ENCODE peak calls at places on chromosomes 7 and 10, in seven cellular contexts. H is caudate nucleus; O is stimulated activated CD4-positive, alpha-beta T cell treated with anti-CD3 and anti-CD28 coated beads, Interleukin-1b, Interleukin-23, amount 100 ng/mL, for 4 hours; Z is NCI-H1694; R is activated gamma-delta T cell treated with anti-CD3 and anti-CD28 coated beads, Interleukin-2, amount 50 U/mL, for 16 hours; X is stimulated activated CD8-positive, alpha-beta memory T cell treated with anti-CD3 and anti-CD28 coated beads, Interleukin-7, amount 100 ng/mL, for 1 hour; A is NCI-H1417 treated with DMSO at 0.1 percent for 48 hours. C is an unnamed sample.
A peak's percentile ranks its signal among the peaks of the same experiment; 100 is the strongest.

GRCh38 chr7:17129218-17129617 is 169.2 kb upstream of the AHR start:
- DNase-seq in H (no peak), X (no peak), R (no peak), O (no peak), A (no peak), Z (no peak), C (no peak)

GRCh38 chr10:4663162-4663992 is 162.6 kb upstream of the AKR1E2 start:
- DNase-seq in Z (no peak), X (no peak), R (no peak), O (no peak), H (no peak), A (no peak), C (no peak)

GRCh38 chr7:99393363-99394187 is 14.8 kb downstream of the PDAP1 start:
- DNase-seq in H (no peak), R (no peak), A (no peak), O (no peak), X (no peak), Z (no peak), C (peak; percentile 96)

GRCh38 chr10:11167233-11167979 is 149.7 kb downstream of the CELF2 start:
- DNase-seq in Z (no peak), R (no peak), O (no peak), A (no peak), H (no peak), X (no peak), C (no peak)

GRCh38 chr10:103493911-103494877 is 689 bp downstream of the NEURL1 start:
- DNase-seq in A (no peak), Z (no peak), X (no peak), H (no peak), O (peak; percentile 11), R (peak; percentile 9), C (no peak)

GRCh38 chr10:3978762-3979161 is 193.8 kb upstream of the KLF6 start:
- DNase-seq in Z (no peak), H (no peak), O (no peak), R (no peak), X (no peak), A (no peak), C (no peak)

GRCh38 chr10:17151716-17152115 is 22.1 kb upstream of the CUBN start:
- DNase-seq in Z (no peak), O (no peak), R (no peak), H (no peak), X (no peak), A (no peak), C (no peak)

GRCh38 chr7:14197280-14197679 is 207.8 kb upstream of the ETV1 start:
- DNase-seq in X (no peak), Z (peak; percentile 50), R (no peak), O (no peak), A (no peak), H (no peak), C (no peak)

GRCh38 chr7:18590744-18591340 is 95.3 kb downstream of the HDAC9 start:
- DNase-seq in X (no peak), O (no peak), R (no peak), H (no peak), Z (no peak), A (no peak), C (no peak)

GRCh38 chr10:117186832-117187615 is 10.3 kb upstream of the KCNK18 start:
- DNase-seq in X (no peak), Z (no peak), H (no peak), A (no peak), R (no peak), O (no peak), C (no peak)

GRCh38 chr10:118501637-118502440 is 93.6 kb downstream of the PRLHR start:
- DNase-seq in R (no peak), Z (no peak), H (no peak), A (no peak), X (no peak), O (no peak), C (no peak)

GRCh38 chr10:3749011-3749410 is 36.0 kb downstream of the KLF6 start:
- DNase-seq in Z (no peak), H (no peak), O (no peak), A (no peak), R (no peak), X (no peak), C (no peak)

GRCh38 chr10:109245821-109246220 is 677.5 kb downstream of the XPNPEP1 start:
- DNase-seq in A (no peak), R (no peak), Z (no peak), X (no peak), O (no peak), H (no peak), C (no peak)

GRCh38 chr7:55272328-55272727 is 92.8 kb upstream of the LANCL2 start:
- DNase-seq in A (no peak), R (no peak), X (no peak), O (no peak), Z (no peak), H (no peak), C (no peak)

GRCh38 chr10:49081532-49082275 is 33.6 kb downstream of the VSTM4 start:
- DNase-seq in X (no peak), Z (no peak), O (no peak), H (no peak), R (no peak), A (no peak), C (peak; percentile 35)

GRCh38 chr7:149865437-149865836 is 8.3 kb upstream of the ATP6V0E2 start:
- DNase-seq in H (no peak), Z (no peak), O (no peak), A (no peak), R (peak; percentile 34), X (no peak), C (no peak)

GRCh38 chr10:60488111-60488669 is 98.5 kb upstream of the ANK3 start:
- DNase-seq in O (no peak), Z (no peak), H (no peak), X (no peak), R (no peak), A (no peak), C (no peak)

GRCh38 chr7:1421020-1421790 is 38.1 kb downstream of the MICALL2 start:
- DNase-seq in R (no peak), H (no peak), Z (no peak), A (no peak), O (no peak), X (no peak), C (no peak)

GRCh38 chr10:88954458-88955083 is 2.0 kb upstream of the ACTA2 start:
- DNase-seq in H (no peak), O (no peak), Z (no peak), R (no peak), A (no peak), X (no peak), C (no peak)

GRCh38 chr10:96130326-96130758 is 245 bp downstream of the ZNF518A start:
- DNase-seq in X (peak; percentile 41), A (peak; percentile 59), O (peak; percentile 64), R (peak; percentile 59), H (peak; percentile 47), Z (peak; percentile 57), C (peak; percentile 87)

GRCh38 chr7:12670759-12671545 is 16.5 kb upstream of the ARL4A start:
- DNase-seq in Z (no peak), X (no peak), O (no peak), A (no peak), R (no peak), H (no peak), C (no peak)

GRCh38 chr10:33820531-33820930 is 486.1 kb upstream of the NRP1 start:
- DNase-seq in X (no peak), A (no peak), Z (no peak), H (no peak), R (no peak), O (no peak), C (no peak)

GRCh38 chr10:29240991-29241660 is 47.7 kb upstream of the LYZL1 start:
- DNase-seq in H (no peak), O (no peak), A (no peak), R (no peak), X (no peak), Z (no peak), C (no peak)

GRCh38 chr7:44154703-44155102 is 13.6 kb upstream of the MYL7 start:
- DNase-seq in H (no peak), Z (no peak), R (no peak), A (no peak), O (no peak), X (no peak), C (no peak)

GRCh38 chr7:2640858-2641257 is 9.1 kb downstream of the TTYH3 start:
- DNase-seq in H (no peak), Z (no peak), A (no peak), R (no peak), X (no peak), O (no peak), C (no peak)

GRCh38 chr7:129829677-129830631 is 122.8 kb downstream of the UBE2H start:
- DNase-seq in A (no peak), X (peak; percentile 21), H (peak; percentile 51), O (peak; percentile 33), R (peak; percentile 19), Z (peak; percentile 87), C (peak; percentile 79)

GRCh38 chr10:15169555-15170407 is 1.3 kb upstream of the NMT2 start:
- DNase-seq in O (no peak), H (no peak), A (no peak), Z (peak; percentile 18), X (peak; percentile 15), R (peak; percentile 24), C (no peak)

GRCh38 chr10:42938351-42938750 is 138.5 kb upstream of the RET start:
- DNase-seq in A (no peak), X (no peak), R (no peak), Z (no peak), H (no peak), O (no peak), C (no peak)

GRCh38 chr7:151626422-151627115 is 106.9 kb upstream of the RHEB start:
- DNase-seq in O (no peak), Z (no peak), R (no peak), H (no peak), A (peak; percentile 22), X (no peak), C (peak; percentile 65)

GRCh38 chr7:120502132-120502531 is 229.2 kb downstream of the KCND2 start:
- DNase-seq in H (no peak), R (no peak), A (no peak), X (no peak), Z (no peak), O (no peak), C (no peak)